ENCODE peak calls at places on chromosomes 12 and 14, in eight cellular contexts. N is heart right ventricle, Q is colonic mucosa, E is neuronal stem cell, F is kidney, M is SJCRH30, U is uterus, S is mammary epithelial cell. J is an unnamed sample. For H3K4me1, the result is how much of the 10 kb centered on the place peaks cover.

GRCh38 chr12:55829967-55830600 is 697 bp upstream of the DNAJC14 start:
- DNase-seq in N (peak), Q (peak), E (no peak), F (peak), M (peak), U (peak), S (no peak), J (peak)

GRCh38 chr14:53295985-53296582 is 143.0 kb upstream of the DDHD1 start:
- DNase-seq in N (peak), Q (no peak), E (peak), F (no peak), M (peak), U (no peak), S (peak), J (peak)

GRCh38 chr14:39459795-39460478 is 27.7 kb upstream of the FBXO33 start:
- DNase-seq in N (no peak), Q (no peak), E (no peak), F (no peak), M (no peak), U (no peak), S (no peak), J (no peak)

GRCh38 chr12:126935435-126935834 is 1331.5 kb upstream of the TMEM132C start:
- DNase-seq in N (no peak), Q (no peak), E (no peak), F (no peak), M (no peak), U (no peak), S (no peak), J (no peak)

GRCh38 chr12:101044512-101045074 is 165.4 kb downstream of the SLC5A8 start:
- DNase-seq in N (no peak), Q (no peak), E (no peak), F (no peak), M (no peak), U (no peak), S (no peak), J (no peak)

GRCh38 chr12:98320026-98320425 is 195.4 kb upstream of the TMPO start:
- DNase-seq in N (no peak), Q (no peak), E (no peak), F (no peak), M (no peak), U (no peak), S (no peak), J (no peak)

GRCh38 chr14:77053046-77053841 is 24.7 kb upstream of the IRF2BPL start:
- DNase-seq in N (peak), Q (peak), E (peak), F (peak), M (peak), U (peak), S (no peak), J (peak)

GRCh38 chr14:96754162-96754844 is 42.9 kb upstream of the VRK1 start:
- DNase-seq in N (no peak), Q (no peak), E (no peak), F (no peak), M (no peak), U (no peak), S (peak), J (no peak)

GRCh38 chr12:87142346-87142745 is 886.2 kb upstream of the MGAT4C start:
- DNase-seq in N (no peak), Q (no peak), E (no peak), F (no peak), M (no peak), U (no peak), S (no peak), J (no peak)

GRCh38 chr12:39502657-39503056 is 59.7 kb upstream of the KIF21A start:
- DNase-seq in N (no peak), Q (no peak), E (peak), F (no peak), M (no peak), U (no peak), S (no peak), J (no peak)

GRCh38 chr14:74583689-74584434 is 28.2 kb downstream of the LTBP2 start:
- DNase-seq in N (no peak), Q (no peak), E (no peak), F (no peak), M (no peak), U (no peak), S (peak), J (no peak)

GRCh38 chr12:21644516-21644915 is 13.1 kb downstream of the LDHB start:
- DNase-seq in N (no peak), Q (no peak), E (no peak), F (no peak), M (no peak), U (no peak), S (no peak), J (no peak)

GRCh38 chr14:102605026-102605425 is 12.6 kb downstream of the RCOR1 start:
- DNase-seq in N (no peak), Q (no peak), E (no peak), F (no peak), M (no peak), U (no peak), S (peak), J (no peak)

GRCh38 chr14:99402283-99402648 is 78.4 kb downstream of the SETD3 start:
- DNase-seq in N (no peak), Q (no peak), E (no peak), F (no peak), M (no peak), U (no peak), S (no peak), J (no peak)

GRCh38 chr14:30214456-30215090 is 286.9 kb upstream of the PRKD1 start:
- DNase-seq in N (no peak), Q (no peak), E (peak), F (no peak), M (peak), U (no peak), S (peak), J (peak)

GRCh38 chr12:15818418-15818817 is 29.2 kb upstream of the EPS8 start:
- DNase-seq in N (no peak), Q (no peak), E (no peak), F (no peak), M (no peak), U (no peak), S (no peak), J (no peak)

GRCh38 chr12:27826076-27826475 is 46.0 kb upstream of the MANSC4 start:
- DNase-seq in N (no peak), Q (no peak), E (no peak), F (no peak), M (no peak), U (no peak), S (peak), J (no peak)

GRCh38 chr12:47812797-47813490 is 6.8 kb downstream of the HDAC7 start:
- DNase-seq in N (peak), Q (peak), E (peak), F (peak), M (peak), U (peak), S (peak), J (peak)

GRCh38 chr14:101590616-101591015 is 29.3 kb downstream of the DIO3 start:
- DNase-seq in N (no peak), Q (no peak), E (no peak), F (no peak), M (no peak), U (no peak), S (no peak), J (no peak)

GRCh38 chr14:49508124-49508523 is 78.1 kb downstream of the RPS29 start:
- DNase-seq in N (no peak), Q (no peak), E (no peak), F (no peak), M (no peak), U (no peak), S (no peak), J (no peak)

GRCh38 chr14:74858022-74858421 is 17.9 kb downstream of the PROX2 start:
- DNase-seq in N (no peak), Q (no peak), E (no peak), F (no peak), M (no peak), U (no peak), S (no peak), J (no peak)

GRCh38 chr12:79441534-79441933 is 249.2 kb downstream of the PAWR start:
- DNase-seq in N (no peak), Q (no peak), E (no peak), F (no peak), M (no peak), U (no peak), S (no peak), J (no peak)

GRCh38 chr12:45234134-45234865 is 18.4 kb downstream of the ANO6 start:
- DNase-seq in N (peak), Q (no peak), E (peak), F (no peak), M (peak), U (peak), S (peak), J (peak)

GRCh38 chr14:95439881-95440280 is 76.6 kb downstream of the SYNE3 start:
- DNase-seq in N (no peak), Q (no peak), E (no peak), F (no peak), M (no peak), U (no peak), S (no peak), J (no peak)

GRCh38 chr12:87660987-87661769 is 368.0 kb downstream of the C12orf50 start:
- DNase-seq in N (no peak), Q (no peak), E (no peak), F (no peak), M (no peak), U (no peak), S (peak), J (no peak)

GRCh38 chr12:116539905-116540482 is 19.2 kb upstream of the MAP1LC3B2 start:
- DNase-seq in N (no peak), Q (peak), E (peak), F (peak), M (peak), U (peak), S (peak), J (peak)

GRCh38 chr12:44441155-44441554 is 435.0 kb downstream of the NELL2 start:
- DNase-seq in N (no peak), Q (no peak), E (no peak), F (no peak), M (no peak), U (no peak), S (no peak), J (no peak)

GRCh38 chr14:76955575-76956252 is 72.8 kb downstream of the IRF2BPL start:
- DNase-seq in N (peak), Q (peak), E (no peak), F (no peak), M (no peak), U (no peak), S (peak), J (no peak)

GRCh38 chr14:101705733-101706508 is 55.6 kb upstream of the PPP2R5C start:
- DNase-seq in N (peak), Q (peak), E (peak), F (peak), M (no peak), U (peak), S (no peak), J (peak)

GRCh38 chr12:795305-795704 is 42.9 kb downstream of the WNK1 start:
- DNase-seq in N (no peak), Q (no peak), E (no peak), F (no peak), M (no peak), U (no peak), S (no peak), J (no peak)

GRCh38 chr12:32274665-32275064 is 124.7 kb upstream of the FGD4 start:
- DNase-seq in N (no peak), Q (no peak), E (no peak), F (no peak), M (no peak), U (no peak), S (no peak), J (no peak)

GRCh38 chr14:68951800-68952540 is 27.1 kb downstream of the ACTN1 start:
- DNase-seq in N (no peak), Q (no peak), E (no peak), F (peak), M (no peak), U (no peak), S (no peak), J (no peak)
- H3K4me1 ChIP-seq in N (half or more), Q (under half), E (under half), F (under half), M (under half), U (half or more), S (half or more), J (under half)

DNA sequence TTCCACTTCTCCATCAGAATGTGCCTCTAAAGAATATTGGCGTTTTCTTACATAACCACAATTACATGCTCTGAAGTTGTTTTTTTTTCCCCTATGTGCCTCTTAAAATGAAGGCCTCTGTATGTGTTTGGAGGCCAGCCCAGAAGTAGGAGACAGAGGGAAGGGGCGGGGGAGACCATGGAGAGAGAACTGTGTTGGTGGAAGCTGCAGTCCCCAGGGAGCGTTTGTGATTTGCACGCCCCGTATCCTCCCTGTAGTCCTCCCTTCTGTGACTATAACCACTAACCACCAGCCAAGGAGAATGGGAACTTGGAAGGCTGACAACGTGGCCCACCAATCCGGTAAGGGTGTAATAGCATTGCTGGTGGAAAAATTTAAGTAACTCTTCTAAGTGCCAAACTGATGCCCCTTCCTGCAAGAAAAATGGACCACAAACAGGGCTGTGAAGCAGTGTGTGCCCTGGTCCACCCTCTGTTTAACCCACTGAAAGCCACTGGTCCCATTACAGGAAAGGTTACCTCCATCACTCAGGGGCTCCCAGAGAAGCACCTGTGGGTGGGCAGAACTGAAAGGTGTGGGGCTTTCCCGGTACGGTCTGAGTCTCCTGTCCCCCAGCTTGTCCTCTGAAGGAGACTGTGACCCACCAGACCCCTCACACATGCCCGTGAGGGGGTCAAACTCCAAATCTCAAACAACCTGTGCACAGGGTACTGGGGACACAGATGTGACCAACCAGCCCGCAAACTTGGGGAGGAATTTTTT is 36.8 kb downstream of the CCDC88C start:
- DNase-seq in N (peak), Q (no peak), E (no peak), F (no peak), M (peak), U (no peak), S (no peak), J (no peak)
- H3K4me3 ChIP-seq in N (no peak), Q (no peak), E (no peak), F (no peak), M (no peak), U (no peak), S (no peak), J (no peak)

GRCh38 chr12:92362785-92363184 is 217.1 kb upstream of the BTG1 start:
- DNase-seq in N (no peak), Q (no peak), E (no peak), F (no peak), M (peak), U (no peak), S (no peak), J (no peak)
- H3K4me1 ChIP-seq in N (under half), Q (under half), E (under half), F (under half), M (under half), U (under half), S (under half), J (under half)

GRCh38 chr12:76563061-76563460 is 3.5 kb upstream of the OSBPL8 start:
- DNase-seq in N (no peak), Q (no peak), E (no peak), F (no peak), M (no peak), U (no peak), S (no peak), J (no peak)

GRCh38 chr12:76560083-76560491 is 516 bp upstream of the OSBPL8 start:
- DNase-seq in N (no peak), Q (no peak), E (no peak), F (no peak), M (no peak), U (no peak), S (no peak), J (no peak)

GRCh38 chr12:76559277-76560082 is at the start of gene OSBPL8:
- DNase-seq in N (peak), Q (peak), E (peak), F (peak), M (peak), U (peak), S (peak), J (peak)

GRCh38 chr12:76558684-76559276 is 791 bp downstream of the OSBPL8 start:
- DNase-seq in N (peak), Q (peak), E (peak), F (peak), M (peak), U (peak), S (peak), J (peak)

GRCh38 chr12:76562158-76562557 is 2.6 kb upstream of the OSBPL8 start:
- DNase-seq in N (no peak), Q (no peak), E (no peak), F (no peak), M (no peak), U (no peak), S (no peak), J (no peak)
- H3K4me3 ChIP-seq in N (no peak), Q (no peak), E (no peak), F (no peak), M (no peak), U (no peak), S (no peak), J (no peak)

DNA sequence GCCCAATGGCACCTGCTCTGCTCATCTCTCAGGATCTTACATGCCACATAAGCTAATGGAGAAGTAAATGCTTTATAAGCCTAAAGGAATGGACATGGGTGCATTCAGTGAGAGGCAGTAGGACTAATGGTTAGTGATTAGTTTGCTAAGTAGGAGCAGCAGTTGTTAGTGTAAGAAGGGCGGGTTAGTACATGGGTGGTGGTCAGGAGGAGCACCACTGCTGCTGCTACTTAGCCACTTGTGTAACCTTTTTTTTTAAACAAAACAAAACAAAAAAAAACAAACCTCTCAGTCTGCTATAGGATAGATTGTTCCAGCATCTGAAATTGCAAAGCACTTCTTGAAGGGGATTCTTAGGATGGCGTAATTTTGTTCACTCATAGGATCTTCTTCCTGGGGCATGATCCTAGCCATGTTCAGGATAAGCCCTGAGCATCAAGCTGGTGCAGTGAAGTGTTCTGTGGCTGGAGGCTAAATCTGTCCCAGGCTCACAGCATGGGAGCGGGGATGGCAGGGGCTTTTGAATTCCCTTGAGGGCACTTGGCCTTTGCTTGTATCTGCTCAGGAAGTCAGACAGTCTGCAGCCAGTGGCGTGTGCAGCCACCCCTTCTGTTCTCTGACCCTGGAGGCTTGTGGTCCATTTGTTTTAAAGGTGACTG is 63.6 kb downstream of the CHST11 start:
- DNase-seq in N (no peak), Q (no peak), E (no peak), F (no peak), M (peak), U (no peak), S (no peak), J (no peak)
- H3K4me1 ChIP-seq in N (under half), Q (under half), E (under half), F (under half), M (under half), U (under half), S (under half), J (under half)

GRCh38 chr14:103718572-103718971 is 3.0 kb downstream of the ZFYVE21 start:
- DNase-seq in N (no peak), Q (no peak), E (no peak), F (no peak), M (no peak), U (peak), S (no peak), J (no peak)

GRCh38 chr14:103716899-103717411 is 1.3 kb downstream of the ZFYVE21 start:
- DNase-seq in N (no peak), Q (no peak), E (no peak), F (no peak), M (no peak), U (no peak), S (no peak), J (peak)

GRCh38 chr14:103714063-103714724 is 1.1 kb downstream of the XRCC3 start:
- DNase-seq in N (no peak), Q (no peak), E (no peak), F (no peak), M (no peak), U (no peak), S (no peak), J (no peak)

GRCh38 chr14:103715052-103716000 is at the start of the genes XRCC3 and ZFYVE21:
- DNase-seq in N (peak), Q (peak), E (peak), F (peak), M (peak), U (peak), S (peak), J (peak)

DNA sequence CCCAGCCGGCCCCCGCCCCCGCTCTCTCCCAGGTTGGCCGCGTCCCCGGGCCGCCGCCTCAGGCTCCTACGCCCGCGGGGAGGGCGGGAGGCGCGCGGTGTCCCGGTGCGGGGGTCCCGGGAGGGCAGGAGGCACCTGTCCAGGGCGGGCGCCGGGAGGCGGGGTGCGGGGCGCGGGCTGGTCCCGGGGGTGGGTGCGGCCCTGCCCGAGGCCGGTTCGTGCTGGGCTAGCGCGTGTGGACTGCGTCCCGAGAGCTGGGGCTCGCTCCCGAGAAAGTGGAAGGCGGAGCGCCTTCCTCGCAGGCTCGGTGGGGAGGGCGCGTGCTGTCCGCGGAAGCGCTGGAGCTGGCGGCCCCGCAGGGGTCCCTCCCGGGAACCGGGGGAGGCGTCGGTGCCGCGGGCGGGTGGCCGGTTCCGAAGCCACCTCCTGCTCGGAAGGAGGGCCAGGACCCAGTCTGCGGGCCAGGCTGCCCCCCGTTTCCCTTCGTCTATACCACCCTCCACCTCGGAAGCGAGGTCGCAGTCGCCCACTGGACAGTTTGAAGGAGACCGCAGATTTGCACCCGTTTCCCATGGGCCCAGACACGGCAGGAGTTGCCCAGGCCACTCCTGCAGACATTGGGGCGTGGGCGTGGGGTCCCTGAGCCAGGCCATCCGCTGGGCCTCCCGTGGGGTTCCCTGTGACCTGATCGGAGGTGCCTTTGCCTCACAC is 636 bp downstream of the ZFYVE21 start:
- DNase-seq in N (no peak), Q (peak), E (no peak), F (peak), M (peak), U (no peak), S (no peak), J (peak)
- H3K4me3 ChIP-seq in N (peak), Q (peak), E (peak), F (peak), M (peak), U (peak), S (peak), J (peak)

J was measured in small intestine.